ENCODE peak calls at places on chromosomes 13 and 19, in eight cellular contexts. One of them, this sample, is unnamed. For H3K4me1 and H3K9me3, the result is how much of the 10 kb centered on the place peaks cover.

GRCh38 chr13:95505265-95505664 is 47.3 kb upstream of the CLDN10 start:
- DNase-seq in colonic mucosa: no peak
- DNase-seq in CD8-positive, alpha-beta T cell: no peak
- DNase-seq in ovary: no peak
- DNase-seq in heart right ventricle: peak
- DNase-seq in SK-N-SH: no peak
- DNase-seq in heart left ventricle: no peak
- DNase-seq in mammary epithelial cell: no peak
- DNase-seq in this sample: peak

GRCh38 chr13:43300817-43301216 is 277.4 kb downstream of the DNAJC15 start:
- DNase-seq in colonic mucosa: no peak
- DNase-seq in CD8-positive, alpha-beta T cell: no peak
- DNase-seq in ovary: no peak
- DNase-seq in heart right ventricle: no peak
- DNase-seq in SK-N-SH: no peak
- DNase-seq in heart left ventricle: no peak
- DNase-seq in mammary epithelial cell: no peak
- DNase-seq in this sample: no peak

GRCh38 chr19:2478324-2478755 is 2.4 kb downstream of the GADD45B start:
- DNase-seq in colonic mucosa: peak
- DNase-seq in CD8-positive, alpha-beta T cell: peak
- DNase-seq in ovary: peak
- DNase-seq in heart right ventricle: peak
- DNase-seq in SK-N-SH: peak
- DNase-seq in heart left ventricle: peak
- DNase-seq in mammary epithelial cell: peak
- DNase-seq in this sample: peak

GRCh38 chr19:1882089-1882785 is 3.1 kb downstream of the ABHD17A start:
- DNase-seq in colonic mucosa: no peak
- DNase-seq in CD8-positive, alpha-beta T cell: peak
- DNase-seq in ovary: no peak
- DNase-seq in heart right ventricle: no peak
- DNase-seq in SK-N-SH: no peak
- DNase-seq in heart left ventricle: no peak
- DNase-seq in mammary epithelial cell: no peak
- DNase-seq in this sample: no peak

GRCh38 chr19:2170987-2171348 is 7.2 kb downstream of the DOT1L start:
- DNase-seq in colonic mucosa: no peak
- DNase-seq in CD8-positive, alpha-beta T cell: no peak
- DNase-seq in ovary: no peak
- DNase-seq in heart right ventricle: no peak
- DNase-seq in SK-N-SH: no peak
- DNase-seq in heart left ventricle: no peak
- DNase-seq in mammary epithelial cell: no peak
- DNase-seq in this sample: no peak

GRCh38 chr19:919157-920050 is 2.3 kb downstream of the KISS1R start:
- DNase-seq in colonic mucosa: no peak
- DNase-seq in CD8-positive, alpha-beta T cell: no peak
- DNase-seq in ovary: no peak
- DNase-seq in heart right ventricle: no peak
- DNase-seq in SK-N-SH: no peak
- DNase-seq in heart left ventricle: no peak
- DNase-seq in mammary epithelial cell: peak
- DNase-seq in this sample: no peak

GRCh38 chr19:16104722-16105121 is 7.0 kb upstream of the RAB8A start:
- DNase-seq in colonic mucosa: no peak
- DNase-seq in CD8-positive, alpha-beta T cell: no peak
- DNase-seq in ovary: no peak
- DNase-seq in heart right ventricle: no peak
- DNase-seq in SK-N-SH: no peak
- DNase-seq in heart left ventricle: no peak
- DNase-seq in mammary epithelial cell: no peak
- DNase-seq in this sample: no peak

GRCh38 chr19:1483979-1484428 is 5.0 kb upstream of the C19orf25 start:
- DNase-seq in colonic mucosa: no peak
- DNase-seq in CD8-positive, alpha-beta T cell: no peak
- DNase-seq in ovary: no peak
- DNase-seq in heart right ventricle: no peak
- DNase-seq in SK-N-SH: no peak
- DNase-seq in heart left ventricle: no peak
- DNase-seq in mammary epithelial cell: no peak
- DNase-seq in this sample: no peak

GRCh38 chr13:50691176-50691681 is 152.3 kb downstream of the DLEU7 start:
- DNase-seq in colonic mucosa: no peak
- DNase-seq in CD8-positive, alpha-beta T cell: no peak
- DNase-seq in ovary: no peak
- DNase-seq in heart right ventricle: no peak
- DNase-seq in SK-N-SH: no peak
- DNase-seq in heart left ventricle: no peak
- DNase-seq in mammary epithelial cell: no peak
- DNase-seq in this sample: no peak

GRCh38 chr19:1327125-1327524 is 41.5 kb downstream of the EFNA2 start:
- DNase-seq in colonic mucosa: no peak
- DNase-seq in CD8-positive, alpha-beta T cell: no peak
- DNase-seq in ovary: no peak
- DNase-seq in heart right ventricle: no peak
- DNase-seq in SK-N-SH: no peak
- DNase-seq in heart left ventricle: no peak
- DNase-seq in mammary epithelial cell: no peak
- DNase-seq in this sample: no peak

GRCh38 chr13:80235559-80236296 is 105.2 kb downstream of the SPRY2 start:
- DNase-seq in colonic mucosa: peak
- DNase-seq in CD8-positive, alpha-beta T cell: no peak
- DNase-seq in ovary: no peak
- DNase-seq in heart right ventricle: peak
- DNase-seq in SK-N-SH: no peak
- DNase-seq in heart left ventricle: no peak
- DNase-seq in mammary epithelial cell: peak
- DNase-seq in this sample: no peak

GRCh38 chr13:80716610-80717081 is 375.7 kb upstream of the SPRY2 start:
- DNase-seq in colonic mucosa: no peak
- DNase-seq in CD8-positive, alpha-beta T cell: no peak
- DNase-seq in ovary: no peak
- DNase-seq in heart right ventricle: peak
- DNase-seq in SK-N-SH: no peak
- DNase-seq in heart left ventricle: peak
- DNase-seq in mammary epithelial cell: no peak
- DNase-seq in this sample: no peak

GRCh38 chr13:94291631-94292322 is 187.7 kb downstream of the DCT start:
- DNase-seq in colonic mucosa: no peak
- DNase-seq in CD8-positive, alpha-beta T cell: no peak
- DNase-seq in ovary: no peak
- DNase-seq in heart right ventricle: no peak
- DNase-seq in SK-N-SH: no peak
- DNase-seq in heart left ventricle: no peak
- DNase-seq in mammary epithelial cell: no peak
- DNase-seq in this sample: no peak

GRCh38 chr13:55418095-55418494 is 1722.6 kb upstream of the PRR20A start:
- DNase-seq in colonic mucosa: no peak
- DNase-seq in CD8-positive, alpha-beta T cell: no peak
- DNase-seq in ovary: no peak
- DNase-seq in heart right ventricle: no peak
- DNase-seq in SK-N-SH: no peak
- DNase-seq in heart left ventricle: no peak
- DNase-seq in mammary epithelial cell: no peak
- DNase-seq in this sample: no peak

GRCh38 chr13:42270857-42271215 is 1.1 kb upstream of the AKAP11 start:
- DNase-seq in colonic mucosa: no peak
- DNase-seq in CD8-positive, alpha-beta T cell: no peak
- DNase-seq in ovary: no peak
- DNase-seq in heart right ventricle: no peak
- DNase-seq in SK-N-SH: no peak
- DNase-seq in heart left ventricle: no peak
- DNase-seq in mammary epithelial cell: no peak
- DNase-seq in this sample: no peak

GRCh38 chr13:100645382-100645781 is 29.2 kb downstream of the TMTC4 start:
- DNase-seq in colonic mucosa: no peak
- DNase-seq in CD8-positive, alpha-beta T cell: no peak
- DNase-seq in ovary: no peak
- DNase-seq in heart right ventricle: no peak
- DNase-seq in SK-N-SH: no peak
- DNase-seq in heart left ventricle: no peak
- DNase-seq in mammary epithelial cell: no peak
- DNase-seq in this sample: no peak

GRCh38 chr13:48542581-48543341 is 9.9 kb upstream of the RCBTB2 start:
- DNase-seq in colonic mucosa: peak
- DNase-seq in CD8-positive, alpha-beta T cell: no peak
- DNase-seq in ovary: peak
- DNase-seq in heart right ventricle: peak
- DNase-seq in SK-N-SH: no peak
- DNase-seq in heart left ventricle: peak
- DNase-seq in mammary epithelial cell: no peak
- DNase-seq in this sample: peak
- H3K4me3 ChIP-seq in colonic mucosa: no peak
- H3K4me3 ChIP-seq in CD8-positive, alpha-beta T cell: no peak
- H3K4me3 ChIP-seq in ovary: no peak
- H3K4me3 ChIP-seq in heart right ventricle: peak
- H3K4me3 ChIP-seq in SK-N-SH: no peak
- H3K4me3 ChIP-seq in heart left ventricle: peak
- H3K4me3 ChIP-seq in mammary epithelial cell: no peak
- H3K4me3 ChIP-seq in this sample: no peak

DNA sequence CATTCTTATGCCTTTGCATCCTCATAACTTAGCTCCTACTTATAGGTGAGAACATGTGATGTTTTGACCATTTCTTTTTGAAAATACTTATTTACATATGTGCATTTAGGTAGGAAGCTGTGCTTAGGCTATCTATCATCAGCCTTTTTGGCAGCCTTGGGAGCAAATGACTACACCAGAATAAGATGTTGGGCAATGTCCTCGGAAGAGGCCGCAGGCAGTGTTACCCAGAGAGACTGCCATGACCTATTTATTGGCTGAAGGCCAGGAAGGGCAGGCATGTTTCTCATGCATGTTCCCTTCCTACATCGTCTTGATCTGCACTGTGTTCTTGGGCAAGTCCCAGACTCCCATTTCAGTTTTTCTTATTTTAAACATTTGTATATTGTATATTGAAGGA is 122.2 kb downstream of the B3GLCT start:
- DNase-seq in colonic mucosa: no peak
- DNase-seq in CD8-positive, alpha-beta T cell: no peak
- DNase-seq in ovary: no peak
- DNase-seq in heart right ventricle: no peak
- DNase-seq in SK-N-SH: no peak
- DNase-seq in heart left ventricle: no peak
- DNase-seq in mammary epithelial cell: peak
- DNase-seq in this sample: no peak
- H3K4me1 ChIP-seq in colonic mucosa: under half
- H3K4me1 ChIP-seq in CD8-positive, alpha-beta T cell: under half
- H3K4me1 ChIP-seq in ovary: under half
- H3K4me1 ChIP-seq in heart right ventricle: under half
- H3K4me1 ChIP-seq in SK-N-SH: under half
- H3K4me1 ChIP-seq in heart left ventricle: under half
- H3K4me1 ChIP-seq in mammary epithelial cell: under half
- H3K4me1 ChIP-seq in this sample: under half

GRCh38 chr13:114001331-114002008 is 27.6 kb upstream of the C13orf46 start:
- DNase-seq in colonic mucosa: no peak
- DNase-seq in CD8-positive, alpha-beta T cell: no peak
- DNase-seq in ovary: no peak
- DNase-seq in heart right ventricle: no peak
- DNase-seq in SK-N-SH: no peak
- DNase-seq in heart left ventricle: no peak
- DNase-seq in mammary epithelial cell: no peak
- DNase-seq in this sample: no peak

GRCh38 chr13:114002009-114002544 is 28.2 kb upstream of the C13orf46 start:
- DNase-seq in colonic mucosa: no peak
- DNase-seq in CD8-positive, alpha-beta T cell: no peak
- DNase-seq in ovary: no peak
- DNase-seq in heart right ventricle: no peak
- DNase-seq in SK-N-SH: no peak
- DNase-seq in heart left ventricle: no peak
- DNase-seq in mammary epithelial cell: no peak
- DNase-seq in this sample: no peak

GRCh38 chr13:113998781-113999617 is 25.1 kb upstream of the C13orf46 start:
- DNase-seq in colonic mucosa: no peak
- DNase-seq in CD8-positive, alpha-beta T cell: no peak
- DNase-seq in ovary: no peak
- DNase-seq in heart right ventricle: no peak
- DNase-seq in SK-N-SH: no peak
- DNase-seq in heart left ventricle: no peak
- DNase-seq in mammary epithelial cell: no peak
- DNase-seq in this sample: no peak

GRCh38 chr13:113999618-113999910 is 25.7 kb upstream of the C13orf46 start:
- DNase-seq in colonic mucosa: no peak
- DNase-seq in CD8-positive, alpha-beta T cell: no peak
- DNase-seq in ovary: no peak
- DNase-seq in heart right ventricle: no peak
- DNase-seq in SK-N-SH: no peak
- DNase-seq in heart left ventricle: no peak
- DNase-seq in mammary epithelial cell: no peak
- DNase-seq in this sample: no peak

GRCh38 chr13:114000151-114001040 is 26.5 kb upstream of the C13orf46 start:
- DNase-seq in colonic mucosa: no peak
- DNase-seq in CD8-positive, alpha-beta T cell: no peak
- DNase-seq in ovary: no peak
- DNase-seq in heart right ventricle: no peak
- DNase-seq in SK-N-SH: no peak
- DNase-seq in heart left ventricle: no peak
- DNase-seq in mammary epithelial cell: no peak
- DNase-seq in this sample: no peak
- H3K9me3 ChIP-seq in colonic mucosa: under half
- H3K9me3 ChIP-seq in CD8-positive, alpha-beta T cell: under half
- H3K9me3 ChIP-seq in ovary: under half
- H3K9me3 ChIP-seq in heart right ventricle: under half
- H3K9me3 ChIP-seq in SK-N-SH: under half
- H3K9me3 ChIP-seq in heart left ventricle: under half
- H3K9me3 ChIP-seq in mammary epithelial cell: under half
- H3K9me3 ChIP-seq in this sample: under half

GRCh38 chr19:14563989-14564650 is 7.7 kb downstream of the NDUFB7 start:
- DNase-seq in colonic mucosa: no peak
- DNase-seq in CD8-positive, alpha-beta T cell: no peak
- DNase-seq in ovary: no peak
- DNase-seq in heart right ventricle: no peak
- DNase-seq in SK-N-SH: peak
- DNase-seq in heart left ventricle: no peak
- DNase-seq in mammary epithelial cell: peak
- DNase-seq in this sample: peak

GRCh38 chr19:14561832-14562351 is 10.0 kb downstream of the NDUFB7 start:
- DNase-seq in colonic mucosa: no peak
- DNase-seq in CD8-positive, alpha-beta T cell: no peak
- DNase-seq in ovary: no peak
- DNase-seq in heart right ventricle: peak
- DNase-seq in SK-N-SH: peak
- DNase-seq in heart left ventricle: peak
- DNase-seq in mammary epithelial cell: peak
- DNase-seq in this sample: no peak

GRCh38 chr19:14563590-14563926 is 8.3 kb downstream of the NDUFB7 start:
- DNase-seq in colonic mucosa: no peak
- DNase-seq in CD8-positive, alpha-beta T cell: no peak
- DNase-seq in ovary: no peak
- DNase-seq in heart right ventricle: no peak
- DNase-seq in SK-N-SH: no peak
- DNase-seq in heart left ventricle: no peak
- DNase-seq in mammary epithelial cell: no peak
- DNase-seq in this sample: no peak

GRCh38 chr19:14561249-14561648 is 10.6 kb downstream of the NDUFB7 start:
- DNase-seq in colonic mucosa: no peak
- DNase-seq in CD8-positive, alpha-beta T cell: no peak
- DNase-seq in ovary: no peak
- DNase-seq in heart right ventricle: no peak
- DNase-seq in SK-N-SH: peak
- DNase-seq in heart left ventricle: no peak
- DNase-seq in mammary epithelial cell: no peak
- DNase-seq in this sample: no peak

GRCh38 chr19:14562660-14563589 is 8.9 kb downstream of the NDUFB7 start:
- DNase-seq in colonic mucosa: no peak
- DNase-seq in CD8-positive, alpha-beta T cell: no peak
- DNase-seq in ovary: no peak
- DNase-seq in heart right ventricle: no peak
- DNase-seq in SK-N-SH: peak
- DNase-seq in heart left ventricle: no peak
- DNase-seq in mammary epithelial cell: no peak
- DNase-seq in this sample: no peak
- H3K4me3 ChIP-seq in colonic mucosa: no peak
- H3K4me3 ChIP-seq in CD8-positive, alpha-beta T cell: no peak
- H3K4me3 ChIP-seq in ovary: no peak
- H3K4me3 ChIP-seq in heart right ventricle: peak
- H3K4me3 ChIP-seq in SK-N-SH: no peak
- H3K4me3 ChIP-seq in heart left ventricle: peak
- H3K4me3 ChIP-seq in mammary epithelial cell: peak
- H3K4me3 ChIP-seq in this sample: no peak

This sample was measured in HAP-1.